ENCODE peak calls at places on chromosomes 12 and 14, in six cellular contexts. K is transverse colon, H is H1, A is K562, N is stomach, O is Panc1. Z is an unnamed sample.

GRCh38 chr12:113990548-113991223 is 24.6 kb upstream of the RBM19 start:
- DNase-seq in K (no peak), O (no peak), A (no peak), H (no peak), N (no peak), Z (no peak)

GRCh38 chr14:87990687-87991086 is 2.3 kb downstream of the GALC start:
- DNase-seq in H (no peak), N (no peak), K (no peak), A (no peak), O (no peak), Z (no peak)

GRCh38 chr12:32136404-32136803 is 29.8 kb downstream of the BICD1 start:
- DNase-seq in K (no peak), O (no peak), H (no peak), A (peak), N (no peak), Z (no peak)

GRCh38 chr14:71855399-71856036 is 76.7 kb upstream of the RGS6 start:
- DNase-seq in K (peak), H (peak), A (peak), N (peak), O (peak), Z (peak)

GRCh38 chr12:23504043-23504442 is 445.4 kb downstream of the SOX5 start:
- DNase-seq in A (peak), O (no peak), K (no peak), N (no peak), H (no peak), Z (no peak)

GRCh38 chr12:110590806-110591326 is 7.7 kb upstream of the PPTC7 start:
- DNase-seq in N (no peak), K (no peak), H (no peak), O (no peak), A (no peak), Z (no peak)

GRCh38 chr14:29716150-29716549 is 211.5 kb downstream of the PRKD1 start:
- DNase-seq in H (no peak), O (no peak), N (no peak), A (no peak), K (no peak), Z (no peak)

GRCh38 chr12:56172839-56173238 is 14.7 kb downstream of the MYL6 start:
- DNase-seq in H (no peak), K (no peak), O (no peak), N (no peak), A (no peak), Z (no peak)

GRCh38 chr12:26231930-26232329 is 36.6 kb downstream of the SSPN start:
- DNase-seq in A (no peak), K (no peak), N (no peak), O (no peak), H (no peak), Z (no peak)

GRCh38 chr14:92986254-92987147 is 63.6 kb downstream of the CHGA start:
- DNase-seq in H (no peak), K (no peak), N (peak), A (no peak), O (no peak), Z (peak)

GRCh38 chr12:48045061-48045846 is 41.0 kb upstream of the COL2A1 start:
- DNase-seq in O (no peak), A (no peak), K (no peak), H (no peak), N (no peak), Z (no peak)

GRCh38 chr12:68482660-68483059 is 128.0 kb upstream of the RAP1B start:
- DNase-seq in O (no peak), H (no peak), N (no peak), A (no peak), K (peak), Z (no peak)
- TF ChIP-seq POLR2AphosphoS5 in O (no peak), H (no peak), N (no peak), A (no peak), K (peak), Z (no peak)

DNA sequence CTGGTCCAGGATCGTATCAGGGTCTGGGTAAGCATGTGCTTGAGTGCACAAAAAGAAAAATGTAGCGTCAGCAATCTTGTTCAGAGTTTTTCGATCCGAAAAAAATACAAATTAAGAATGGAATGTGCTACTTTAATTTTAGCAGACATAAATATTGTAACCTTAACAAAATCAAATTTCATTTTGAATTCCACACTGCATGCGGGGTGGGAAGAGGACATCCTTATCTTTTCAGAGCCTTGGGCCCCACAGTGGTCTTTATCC is 93.6 kb downstream of the TMEM30B start:
- DNase-seq in K (no peak), H (no peak), N (no peak), O (no peak), A (no peak), Z (no peak)
- TF ChIP-seq CTCF in K (no peak), H (no peak), N (no peak), O (no peak), A (no peak), Z (no peak)

GRCh38 chr12:108099778-108100177 is 29.3 kb upstream of the WSCD2 start:
- DNase-seq in H (no peak), A (no peak), K (no peak), O (no peak), N (no peak), Z (no peak)
- H3K4me3 ChIP-seq in H (no peak), A (no peak), K (no peak), O (no peak), N (no peak), Z (no peak)

DNA sequence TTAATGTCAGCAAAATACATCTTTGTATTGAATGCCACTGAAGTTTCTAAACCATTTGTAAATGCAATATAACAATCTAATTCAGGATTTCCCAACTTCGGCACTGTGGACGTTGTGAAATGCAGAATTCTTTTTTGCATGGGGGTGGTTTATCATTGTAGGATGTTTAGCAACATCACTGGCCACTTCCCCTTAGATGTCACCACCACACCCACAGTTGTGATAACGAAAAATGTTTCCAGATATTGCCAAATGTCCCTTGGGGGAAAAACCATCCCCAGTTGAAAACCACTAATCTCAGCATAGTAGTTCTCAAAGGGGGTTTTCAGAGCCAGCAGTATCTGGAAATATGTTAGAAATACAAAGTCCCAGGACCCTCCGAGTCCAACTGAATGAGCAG is 203.3 kb downstream of the NAV3 start:
- DNase-seq in A (no peak), O (no peak), K (no peak), N (no peak), H (no peak), Z (no peak)
- TF ChIP-seq POLR2AphosphoS5 in A (no peak), O (no peak), K (no peak), N (no peak), H (no peak), Z (no peak)

DNA sequence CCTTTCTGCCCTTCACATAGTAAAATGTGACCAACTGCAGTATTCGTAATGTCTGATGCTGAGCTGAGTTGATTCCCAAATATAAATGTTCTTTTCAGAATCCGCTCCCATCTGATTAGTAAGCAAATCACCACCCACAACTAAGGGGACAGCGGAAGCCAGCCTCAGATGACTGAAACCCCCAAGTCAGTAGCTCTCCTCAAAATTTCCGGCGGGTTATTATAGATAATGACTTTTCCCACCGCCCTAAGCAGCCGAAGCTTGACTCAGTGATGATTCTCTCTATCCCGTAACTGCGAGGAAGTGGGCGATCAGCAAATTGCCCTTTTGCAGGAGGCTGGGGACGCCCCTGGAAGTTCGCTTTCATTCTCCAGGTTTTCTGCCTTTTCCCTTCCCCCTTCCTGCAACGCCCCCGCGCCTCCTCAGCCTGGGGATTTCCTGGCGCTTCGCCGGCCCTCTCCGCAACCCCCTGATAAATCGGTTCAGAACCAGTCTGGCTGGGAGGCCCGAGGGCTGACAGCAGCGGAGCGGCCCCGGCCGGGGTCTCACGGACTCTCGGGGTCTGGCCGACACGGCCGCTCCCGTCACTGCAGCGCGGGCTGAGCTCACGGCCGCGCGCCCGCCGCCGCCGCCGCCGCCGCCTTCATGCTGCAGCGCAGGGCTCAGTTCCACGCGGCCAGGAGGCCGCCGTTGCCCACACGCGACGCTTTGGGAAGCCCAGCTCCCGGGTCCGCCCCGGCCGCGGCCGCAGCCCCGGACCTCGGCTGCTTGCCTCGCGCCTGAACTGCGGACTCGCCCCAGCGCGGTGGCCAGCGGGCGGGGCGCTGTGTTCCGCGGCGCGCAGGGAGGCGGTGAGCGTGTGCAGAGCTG is at the start of gene LRFN5:
- DNase-seq in O (no peak), A (no peak), K (no peak), N (no peak), H (peak), Z (peak)
- TF ChIP-seq CTCF in O (no peak), A (no peak), K (no peak), N (no peak), H (no peak), Z (no peak)

GRCh38 chr12:27969901-27970390 is 2.6 kb downstream of the PTHLH start:
- DNase-seq in O (no peak), A (peak), K (peak), H (peak), N (peak), Z (peak)

GRCh38 chr12:27970391-27970980 is 2.0 kb downstream of the PTHLH start:
- DNase-seq in K (no peak), A (no peak), H (peak), N (no peak), O (no peak), Z (peak)

GRCh38 chr12:27971606-27972005 is 927 bp downstream of the PTHLH start:
- DNase-seq in H (no peak), N (no peak), O (no peak), K (no peak), A (no peak), Z (no peak)

GRCh38 chr12:27972721-27973120 is at the start of gene PTHLH:
- DNase-seq in H (no peak), A (no peak), K (no peak), N (no peak), O (no peak), Z (no peak)

DNA sequence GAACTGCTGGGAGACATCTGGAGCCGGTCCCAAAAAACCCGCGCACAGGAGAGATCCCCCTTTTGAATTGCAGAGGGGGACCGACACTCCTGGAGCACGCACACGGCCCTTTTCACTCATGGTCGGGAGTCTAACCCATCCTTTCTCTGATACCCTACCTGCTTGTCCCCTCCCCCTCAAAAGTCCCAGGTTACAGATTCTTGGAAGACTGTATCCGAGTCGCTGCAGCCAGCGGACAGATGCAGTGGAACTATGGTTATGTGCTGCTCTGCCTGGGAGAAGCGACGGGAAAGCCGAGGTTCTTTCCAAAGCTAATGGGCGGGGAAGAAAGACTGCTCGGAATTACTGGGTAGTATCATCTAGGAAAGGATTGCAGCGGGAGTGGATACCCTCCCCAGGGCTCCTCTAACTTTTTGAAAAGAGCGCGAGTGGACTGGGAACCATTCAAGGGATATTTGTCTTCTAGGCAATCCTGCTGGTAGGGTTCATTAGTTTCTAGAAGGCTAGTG is 1.5 kb downstream of the PTHLH start:
- DNase-seq in O (no peak), H (peak), A (no peak), K (no peak), N (no peak), Z (no peak)
- H3K4me3 ChIP-seq in O (peak), H (peak), A (no peak), K (peak), N (peak), Z (peak)

GRCh38 chr12:67658486-67658885 is 9.9 kb downstream of the DYRK2 start:
- DNase-seq in A (no peak), O (no peak), K (no peak), N (no peak), H (no peak), Z (no peak)

GRCh38 chr12:67659296-67659695 is 10.8 kb downstream of the DYRK2 start:
- DNase-seq in H (no peak), A (no peak), O (no peak), K (no peak), N (no peak), Z (no peak)

GRCh38 chr12:67665679-67666078 is 17.1 kb downstream of the DYRK2 start:
- DNase-seq in A (no peak), N (no peak), H (no peak), K (no peak), O (no peak), Z (no peak)

GRCh38 chr12:67663121-67663520 is 14.6 kb downstream of the DYRK2 start:
- DNase-seq in A (no peak), O (no peak), N (no peak), H (no peak), K (no peak), Z (no peak)

GRCh38 chr12:67661311-67662011 is 12.9 kb downstream of the DYRK2 start:
- DNase-seq in H (no peak), K (no peak), A (no peak), O (no peak), N (no peak), Z (no peak)
- TF ChIP-seq POLR2AphosphoS5 in H (no peak), K (no peak), A (no peak), O (no peak), N (no peak), Z (no peak)

GRCh38 chr14:95452176-95452889 is 64.1 kb downstream of the SYNE3 start:
- DNase-seq in N (no peak), A (peak), H (peak), K (no peak), O (no peak), Z (no peak)
- TF ChIP-seq CTCF in N (no peak), A (peak), H (peak), K (no peak), O (peak), Z (peak)

GRCh38 chr12:79938843-79939242 is 3.9 kb upstream of the PPP1R12A start:
- DNase-seq in O (no peak), K (no peak), N (no peak), H (no peak), A (peak), Z (no peak)
- H3K4me3 ChIP-seq in O (no peak), K (no peak), N (no peak), H (no peak), A (no peak), Z (no peak)

GRCh38 chr14:22487941-22488340 is 101.1 kb downstream of the DAD1 start:
- DNase-seq in H (no peak), N (no peak), O (no peak), A (no peak), K (no peak), Z (no peak)
- TF ChIP-seq POLR2AphosphoS5 in H (no peak), N (no peak), O (no peak), A (no peak), K (no peak), Z (no peak)

Z was measured in spleen.